ENCODE peak calls at places on chromosome 10, in five cellular contexts. M, F, U, L and C are unnamed samples.

GRCh38 chr10:77687621-77688020 is 50.0 kb upstream of the KCNMA1 start:
- DNase-seq in M (no peak), F (no peak), U (no peak), L (no peak), C (no peak)

GRCh38 chr10:2994562-2994961 is 72.8 kb upstream of the PFKP start:
- DNase-seq in M (no peak), F (peak), U (no peak), L (no peak), C (no peak)

GRCh38 chr10:36880898-36881297 is 244.5 kb upstream of the ANKRD30A start:
- DNase-seq in M (no peak), F (peak), U (no peak), L (no peak), C (no peak)

GRCh38 chr10:101020427-101020826 is 10.5 kb downstream of the PDZD7 start:
- DNase-seq in M (no peak), F (no peak), U (no peak), L (no peak), C (no peak)

GRCh38 chr10:27744478-27745379 is 890 bp downstream of the MKX start:
- DNase-seq in M (peak), F (peak), U (peak), L (no peak), C (no peak)

GRCh38 chr10:79277579-79277978 is 69.7 kb upstream of the PPIF start:
- DNase-seq in M (no peak), F (no peak), U (no peak), L (peak), C (no peak)

GRCh38 chr10:110058215-110058614 is 50.4 kb downstream of the ADD3 start:
- DNase-seq in M (no peak), F (no peak), U (no peak), L (no peak), C (no peak)

GRCh38 chr10:92222603-92223275 is 68.1 kb downstream of the CPEB3 start:
- DNase-seq in M (no peak), F (peak), U (no peak), L (no peak), C (no peak)